ENCODE peak calls at places on chromosomes 2 and 18, in six cellular contexts. Y is D341Med, Q is amygdala, Z is myocyte, O is dorsolateral prefrontal cortex, N is adrenal gland. W is an unnamed sample.

GRCh38 chr2:128329607-128330006 is 10.9 kb upstream of the HS6ST1 start:
- DNase-seq in Y (no peak), Q (no peak), Z (no peak), O (no peak), N (no peak), W (no peak)

GRCh38 chr2:136284226-136285119 is 166.5 kb upstream of the CXCR4 start:
- DNase-seq in Y (no peak), Q (no peak), Z (no peak), O (no peak), N (no peak), W (no peak)

GRCh38 chr2:11621465-11621864 is 48.5 kb downstream of the NTSR2 start:
- DNase-seq in Y (no peak), Q (no peak), Z (no peak), O (no peak), N (no peak), W (no peak)

GRCh38 chr2:12552092-12552491 is 164.6 kb upstream of the TRIB2 start:
- DNase-seq in Y (no peak), Q (no peak), Z (no peak), O (no peak), N (no peak), W (no peak)

GRCh38 chr2:53632714-53633113 is 134.9 kb upstream of the CHAC2 start:
- DNase-seq in Y (no peak), Q (no peak), Z (peak), O (no peak), N (no peak), W (no peak)

GRCh38 chr2:239012936-239013669 is 165.2 kb downstream of the TWIST2 start:
- DNase-seq in Y (no peak), Q (no peak), Z (no peak), O (peak), N (peak), W (no peak)

GRCh38 chr2:1717129-1717528 is 27.2 kb downstream of the PXDN start:
- DNase-seq in Y (no peak), Q (peak), Z (no peak), O (no peak), N (no peak), W (no peak)

GRCh38 chr2:60512641-60513040 is 40.8 kb downstream of the BCL11A start:
- DNase-seq in Y (no peak), Q (no peak), Z (no peak), O (no peak), N (no peak), W (no peak)

GRCh38 chr18:67151366-67151765 is 365.2 kb downstream of the DSEL start:
- DNase-seq in Y (no peak), Q (peak), Z (no peak), O (no peak), N (no peak), W (no peak)

GRCh38 chr18:6057604-6058003 is 162.3 kb upstream of the TMEM200C start:
- DNase-seq in Y (no peak), Q (no peak), Z (no peak), O (no peak), N (no peak), W (no peak)

GRCh38 chr2:173488861-173489260 is 134.2 kb downstream of the CDCA7 start:
- DNase-seq in Y (no peak), Q (no peak), Z (no peak), O (no peak), N (no peak), W (no peak)

GRCh38 chr2:98764499-98764898 is 33.6 kb upstream of the MGAT4A start:
- DNase-seq in Y (no peak), Q (no peak), Z (no peak), O (no peak), N (no peak), W (no peak)

GRCh38 chr18:79068946-79069791 is at the start of gene ATP9B:
- DNase-seq in Y (peak), Q (peak), Z (peak), O (peak), N (peak), W (peak)

GRCh38 chr18:8912348-8913057 is 190.0 kb upstream of the NDUFV2 start:
- DNase-seq in Y (no peak), Q (no peak), Z (peak), O (no peak), N (no peak), W (no peak)

GRCh38 chr2:232420463-232421188 is 14.0 kb downstream of the ALPG start:
- DNase-seq in Y (peak), Q (no peak), Z (no peak), O (no peak), N (peak), W (no peak)

GRCh38 chr2:5539281-5540211 is 152.6 kb upstream of the SOX11 start:
- DNase-seq in Y (no peak), Q (no peak), Z (no peak), O (no peak), N (no peak), W (no peak)

GRCh38 chr2:222713007-222713406 is 41.5 kb downstream of the MOGAT1 start:
- DNase-seq in Y (no peak), Q (no peak), Z (no peak), O (no peak), N (no peak), W (no peak)

GRCh38 chr2:26326514-26326913 is 19.4 kb upstream of the SELENOI start:
- DNase-seq in Y (no peak), Q (no peak), Z (no peak), O (no peak), N (no peak), W (no peak)

GRCh38 chr2:232315049-232315922 is 63.3 kb upstream of the ALPP start:
- DNase-seq in Y (no peak), Q (peak), Z (peak), O (peak), N (peak), W (no peak)